ENCODE peak calls at places on chromosomes 13 and 19, in seven cellular contexts. One of them, this sample, is unnamed.

GRCh38 chr13:93558637-93559036 is 332.0 kb downstream of the GPC6 start:
- DNase-seq in progenitor cell of endocrine pancreas: no peak
- DNase-seq in fibroblast of the aortic adventitia: no peak
- DNase-seq in uterus: no peak
- DNase-seq in upper lobe of left lung: no peak
- DNase-seq in activated CD8-positive, alpha-beta T cell treated with anti-CD3 and anti-CD28 coated beads for 36 hours: no peak
- DNase-seq in mesothelial cell of epicardium: no peak
- DNase-seq in this sample: no peak

GRCh38 chr13:34623331-34623730 is 318.7 kb upstream of the NBEA start:
- DNase-seq in progenitor cell of endocrine pancreas: no peak
- DNase-seq in uterus: no peak
- DNase-seq in fibroblast of the aortic adventitia: no peak
- DNase-seq in upper lobe of left lung: no peak
- DNase-seq in mesothelial cell of epicardium: no peak
- DNase-seq in activated CD8-positive, alpha-beta T cell treated with anti-CD3 and anti-CD28 coated beads for 36 hours: no peak
- DNase-seq in this sample: no peak

GRCh38 chr19:42442833-42443232 is at the start of gene CXCL17:
- DNase-seq in mesothelial cell of epicardium: no peak
- DNase-seq in activated CD8-positive, alpha-beta T cell treated with anti-CD3 and anti-CD28 coated beads for 36 hours: no peak
- DNase-seq in fibroblast of the aortic adventitia: no peak
- DNase-seq in uterus: no peak
- DNase-seq in upper lobe of left lung: no peak
- DNase-seq in progenitor cell of endocrine pancreas: no peak
- DNase-seq in this sample: no peak

GRCh38 chr19:15631817-15632216 is 8.9 kb upstream of the CYP4F3 start:
- DNase-seq in upper lobe of left lung: no peak
- DNase-seq in progenitor cell of endocrine pancreas: no peak
- DNase-seq in mesothelial cell of epicardium: no peak
- DNase-seq in activated CD8-positive, alpha-beta T cell treated with anti-CD3 and anti-CD28 coated beads for 36 hours: peak
- DNase-seq in uterus: no peak
- DNase-seq in fibroblast of the aortic adventitia: no peak
- DNase-seq in this sample: peak

GRCh38 chr19:55340784-55341147 is 1.1 kb downstream of the KMT5C start:
- DNase-seq in fibroblast of the aortic adventitia: no peak
- DNase-seq in mesothelial cell of epicardium: no peak
- DNase-seq in progenitor cell of endocrine pancreas: peak
- DNase-seq in uterus: no peak
- DNase-seq in upper lobe of left lung: peak
- DNase-seq in activated CD8-positive, alpha-beta T cell treated with anti-CD3 and anti-CD28 coated beads for 36 hours: peak
- DNase-seq in this sample: no peak

GRCh38 chr13:51148952-51149573 is 38.0 kb upstream of the C13orf42 start:
- DNase-seq in progenitor cell of endocrine pancreas: no peak
- DNase-seq in fibroblast of the aortic adventitia: peak
- DNase-seq in uterus: peak
- DNase-seq in activated CD8-positive, alpha-beta T cell treated with anti-CD3 and anti-CD28 coated beads for 36 hours: peak
- DNase-seq in upper lobe of left lung: no peak
- DNase-seq in mesothelial cell of epicardium: no peak
- DNase-seq in this sample: no peak

GRCh38 chr13:31031482-31031881 is 99.0 kb downstream of the TEX26 start:
- DNase-seq in progenitor cell of endocrine pancreas: no peak
- DNase-seq in uterus: no peak
- DNase-seq in fibroblast of the aortic adventitia: no peak
- DNase-seq in upper lobe of left lung: no peak
- DNase-seq in activated CD8-positive, alpha-beta T cell treated with anti-CD3 and anti-CD28 coated beads for 36 hours: no peak
- DNase-seq in mesothelial cell of epicardium: no peak
- DNase-seq in this sample: no peak

GRCh38 chr13:50203256-50204083 is 188.2 kb downstream of the KCNRG start:
- DNase-seq in progenitor cell of endocrine pancreas: no peak
- DNase-seq in fibroblast of the aortic adventitia: no peak
- DNase-seq in upper lobe of left lung: no peak
- DNase-seq in uterus: no peak
- DNase-seq in mesothelial cell of epicardium: no peak
- DNase-seq in activated CD8-positive, alpha-beta T cell treated with anti-CD3 and anti-CD28 coated beads for 36 hours: no peak
- DNase-seq in this sample: no peak

GRCh38 chr19:51511353-51511752 is 9.8 kb upstream of the SIGLEC12 start:
- DNase-seq in progenitor cell of endocrine pancreas: no peak
- DNase-seq in fibroblast of the aortic adventitia: no peak
- DNase-seq in activated CD8-positive, alpha-beta T cell treated with anti-CD3 and anti-CD28 coated beads for 36 hours: peak
- DNase-seq in upper lobe of left lung: no peak
- DNase-seq in uterus: no peak
- DNase-seq in mesothelial cell of epicardium: no peak
- DNase-seq in this sample: no peak

GRCh38 chr13:44879452-44880058 is 109.7 kb downstream of the NUFIP1 start:
- DNase-seq in mesothelial cell of epicardium: no peak
- DNase-seq in activated CD8-positive, alpha-beta T cell treated with anti-CD3 and anti-CD28 coated beads for 36 hours: peak
- DNase-seq in uterus: no peak
- DNase-seq in progenitor cell of endocrine pancreas: no peak
- DNase-seq in upper lobe of left lung: no peak
- DNase-seq in fibroblast of the aortic adventitia: peak
- DNase-seq in this sample: no peak

GRCh38 chr13:80009760-80010159 is 331.2 kb downstream of the SPRY2 start:
- DNase-seq in mesothelial cell of epicardium: no peak
- DNase-seq in upper lobe of left lung: no peak
- DNase-seq in uterus: no peak
- DNase-seq in progenitor cell of endocrine pancreas: no peak
- DNase-seq in activated CD8-positive, alpha-beta T cell treated with anti-CD3 and anti-CD28 coated beads for 36 hours: no peak
- DNase-seq in fibroblast of the aortic adventitia: no peak
- DNase-seq in this sample: no peak

GRCh38 chr19:52896431-52897148 is 845 bp downstream of the ZNF320 start:
- DNase-seq in upper lobe of left lung: no peak
- DNase-seq in mesothelial cell of epicardium: no peak
- DNase-seq in uterus: peak
- DNase-seq in progenitor cell of endocrine pancreas: no peak
- DNase-seq in activated CD8-positive, alpha-beta T cell treated with anti-CD3 and anti-CD28 coated beads for 36 hours: peak
- DNase-seq in fibroblast of the aortic adventitia: peak
- DNase-seq in this sample: no peak

GRCh38 chr13:98083936-98084335 is 59.0 kb upstream of the FARP1 start:
- DNase-seq in uterus: no peak
- DNase-seq in progenitor cell of endocrine pancreas: no peak
- DNase-seq in fibroblast of the aortic adventitia: peak
- DNase-seq in upper lobe of left lung: no peak
- DNase-seq in activated CD8-positive, alpha-beta T cell treated with anti-CD3 and anti-CD28 coated beads for 36 hours: no peak
- DNase-seq in mesothelial cell of epicardium: no peak
- DNase-seq in this sample: no peak

GRCh38 chr19:19627716-19628498 is at the start of gene LPAR2:
- DNase-seq in upper lobe of left lung: peak
- DNase-seq in fibroblast of the aortic adventitia: no peak
- DNase-seq in uterus: no peak
- DNase-seq in progenitor cell of endocrine pancreas: peak
- DNase-seq in activated CD8-positive, alpha-beta T cell treated with anti-CD3 and anti-CD28 coated beads for 36 hours: peak
- DNase-seq in mesothelial cell of epicardium: peak
- DNase-seq in this sample: no peak

GRCh38 chr13:34277971-34278370 is 460.0 kb downstream of the RFC3 start:
- DNase-seq in progenitor cell of endocrine pancreas: no peak
- DNase-seq in mesothelial cell of epicardium: no peak
- DNase-seq in activated CD8-positive, alpha-beta T cell treated with anti-CD3 and anti-CD28 coated beads for 36 hours: no peak
- DNase-seq in upper lobe of left lung: no peak
- DNase-seq in uterus: no peak
- DNase-seq in fibroblast of the aortic adventitia: no peak
- DNase-seq in this sample: no peak

GRCh38 chr19:48624791-48625723 is 5.8 kb downstream of the SPHK2 start:
- DNase-seq in upper lobe of left lung: no peak
- DNase-seq in mesothelial cell of epicardium: no peak
- DNase-seq in uterus: no peak
- DNase-seq in progenitor cell of endocrine pancreas: no peak
- DNase-seq in fibroblast of the aortic adventitia: no peak
- DNase-seq in activated CD8-positive, alpha-beta T cell treated with anti-CD3 and anti-CD28 coated beads for 36 hours: no peak
- DNase-seq in this sample: no peak

GRCh38 chr13:64709079-64709478 is 2521.1 kb downstream of the PCDH9 start:
- DNase-seq in uterus: no peak
- DNase-seq in mesothelial cell of epicardium: no peak
- DNase-seq in activated CD8-positive, alpha-beta T cell treated with anti-CD3 and anti-CD28 coated beads for 36 hours: no peak
- DNase-seq in fibroblast of the aortic adventitia: no peak
- DNase-seq in upper lobe of left lung: no peak
- DNase-seq in progenitor cell of endocrine pancreas: no peak
- DNase-seq in this sample: no peak

GRCh38 chr13:33352023-33352422 is 66.5 kb upstream of the STARD13 start:
- DNase-seq in progenitor cell of endocrine pancreas: no peak
- DNase-seq in activated CD8-positive, alpha-beta T cell treated with anti-CD3 and anti-CD28 coated beads for 36 hours: no peak
- DNase-seq in mesothelial cell of epicardium: no peak
- DNase-seq in fibroblast of the aortic adventitia: no peak
- DNase-seq in uterus: no peak
- DNase-seq in upper lobe of left lung: no peak
- DNase-seq in this sample: no peak

GRCh38 chr13:102236830-102237621 is 164.8 kb downstream of the FGF14 start:
- DNase-seq in fibroblast of the aortic adventitia: no peak
- DNase-seq in progenitor cell of endocrine pancreas: no peak
- DNase-seq in uterus: no peak
- DNase-seq in activated CD8-positive, alpha-beta T cell treated with anti-CD3 and anti-CD28 coated beads for 36 hours: no peak
- DNase-seq in mesothelial cell of epicardium: no peak
- DNase-seq in upper lobe of left lung: no peak
- DNase-seq in this sample: no peak

GRCh38 chr13:114053026-114053425 is 79.2 kb upstream of the C13orf46 start:
- DNase-seq in mesothelial cell of epicardium: no peak
- DNase-seq in upper lobe of left lung: peak
- DNase-seq in activated CD8-positive, alpha-beta T cell treated with anti-CD3 and anti-CD28 coated beads for 36 hours: peak
- DNase-seq in uterus: no peak
- DNase-seq in progenitor cell of endocrine pancreas: no peak
- DNase-seq in fibroblast of the aortic adventitia: peak
- DNase-seq in this sample: no peak

GRCh38 chr19:49870309-49870901 is 3.0 kb upstream of the PNKP start:
- DNase-seq in progenitor cell of endocrine pancreas: no peak
- DNase-seq in fibroblast of the aortic adventitia: no peak
- DNase-seq in uterus: peak
- DNase-seq in mesothelial cell of epicardium: no peak
- DNase-seq in upper lobe of left lung: peak
- DNase-seq in activated CD8-positive, alpha-beta T cell treated with anti-CD3 and anti-CD28 coated beads for 36 hours: peak
- DNase-seq in this sample: no peak

GRCh38 chr19:3403489-3404323 is 37.3 kb downstream of the NFIC start:
- DNase-seq in activated CD8-positive, alpha-beta T cell treated with anti-CD3 and anti-CD28 coated beads for 36 hours: no peak
- DNase-seq in upper lobe of left lung: peak
- DNase-seq in fibroblast of the aortic adventitia: peak
- DNase-seq in progenitor cell of endocrine pancreas: no peak
- DNase-seq in uterus: peak
- DNase-seq in mesothelial cell of epicardium: no peak
- DNase-seq in this sample: peak

GRCh38 chr13:107211073-107211472 is 643.1 kb upstream of the ARGLU1 start:
- DNase-seq in upper lobe of left lung: no peak
- DNase-seq in activated CD8-positive, alpha-beta T cell treated with anti-CD3 and anti-CD28 coated beads for 36 hours: peak
- DNase-seq in mesothelial cell of epicardium: peak
- DNase-seq in fibroblast of the aortic adventitia: peak
- DNase-seq in progenitor cell of endocrine pancreas: peak
- DNase-seq in uterus: peak
- DNase-seq in this sample: no peak

GRCh38 chr19:12660980-12661379 is 5.6 kb downstream of the MAN2B1 start:
- DNase-seq in mesothelial cell of epicardium: no peak
- DNase-seq in fibroblast of the aortic adventitia: no peak
- DNase-seq in upper lobe of left lung: no peak
- DNase-seq in activated CD8-positive, alpha-beta T cell treated with anti-CD3 and anti-CD28 coated beads for 36 hours: no peak
- DNase-seq in progenitor cell of endocrine pancreas: no peak
- DNase-seq in uterus: no peak
- DNase-seq in this sample: no peak

DNA sequence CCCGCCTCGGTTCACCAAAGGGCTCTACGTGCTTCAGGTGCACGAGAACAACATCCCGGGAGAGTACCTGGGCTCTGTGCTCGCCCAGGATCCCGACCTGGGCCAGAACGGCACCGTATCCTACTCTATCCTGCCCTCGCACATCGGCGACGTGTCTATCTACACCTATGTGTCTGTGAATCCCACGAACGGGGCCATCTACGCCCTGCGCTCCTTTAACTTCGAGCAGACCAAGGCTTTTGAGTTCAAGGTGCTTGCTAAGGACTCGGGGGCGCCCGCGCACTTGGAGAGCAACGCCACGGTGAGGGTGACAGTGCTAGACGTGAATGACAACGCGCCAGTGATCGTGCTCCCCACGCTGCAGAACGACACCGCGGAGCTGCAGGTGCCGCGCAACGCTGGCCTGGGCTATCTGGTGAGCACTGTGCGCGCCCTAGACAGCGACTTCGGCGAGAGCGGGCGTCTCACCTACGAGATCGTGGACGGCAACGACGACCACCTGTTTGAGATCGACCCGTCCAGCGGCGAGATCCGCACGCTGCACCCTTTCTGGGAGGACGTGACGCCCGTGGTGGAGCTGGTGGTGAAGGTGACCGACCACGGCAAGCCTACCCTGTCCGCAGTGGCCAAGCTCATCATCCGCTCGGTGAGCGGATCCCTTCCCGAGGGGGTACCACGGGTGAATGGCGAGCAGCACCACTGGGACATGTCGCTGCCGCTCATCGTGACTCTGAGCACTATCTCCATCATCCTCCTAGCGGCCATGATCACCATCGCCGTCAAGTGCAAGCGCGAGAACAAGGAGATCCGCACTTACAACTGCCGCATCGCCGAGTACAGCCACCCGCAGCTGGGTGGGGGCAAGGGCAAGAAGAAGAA is 2.6 kb downstream of the PCDH17 start:
- DNase-seq in progenitor cell of endocrine pancreas: peak
- DNase-seq in activated CD8-positive, alpha-beta T cell treated with anti-CD3 and anti-CD28 coated beads for 36 hours: peak
- DNase-seq in fibroblast of the aortic adventitia: no peak
- DNase-seq in mesothelial cell of epicardium: no peak
- DNase-seq in upper lobe of left lung: peak
- DNase-seq in uterus: no peak
- DNase-seq in this sample: no peak
- TF ChIP-seq CTCF in progenitor cell of endocrine pancreas: peak
- TF ChIP-seq CTCF in activated CD8-positive, alpha-beta T cell treated with anti-CD3 and anti-CD28 coated beads for 36 hours: no peak
- TF ChIP-seq CTCF in fibroblast of the aortic adventitia: no peak
- TF ChIP-seq CTCF in mesothelial cell of epicardium: no peak
- TF ChIP-seq CTCF in upper lobe of left lung: no peak
- TF ChIP-seq CTCF in uterus: no peak
- TF ChIP-seq CTCF in this sample: no peak

DNA sequence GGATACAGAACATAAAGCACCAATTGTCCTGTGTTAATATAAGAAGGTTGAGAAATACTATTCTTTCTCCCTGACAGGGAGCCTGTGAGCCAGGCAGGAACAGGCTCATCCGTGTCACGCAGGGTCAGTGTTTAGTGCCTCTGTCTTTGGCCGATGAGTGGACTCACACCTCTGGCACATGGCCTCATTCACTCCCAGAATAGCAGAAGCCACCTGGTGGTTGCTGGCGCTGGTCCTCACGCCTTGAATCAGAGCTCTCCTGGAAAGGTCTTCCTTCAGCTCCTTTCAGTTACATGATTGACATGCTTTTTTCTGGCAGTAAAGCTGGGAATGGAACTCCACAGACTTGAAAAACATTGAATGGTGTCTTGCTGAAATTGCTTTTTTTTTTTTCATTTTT is 28.1 kb upstream of the SIAH3 start:
- DNase-seq in fibroblast of the aortic adventitia: no peak
- DNase-seq in activated CD8-positive, alpha-beta T cell treated with anti-CD3 and anti-CD28 coated beads for 36 hours: no peak
- DNase-seq in mesothelial cell of epicardium: no peak
- DNase-seq in upper lobe of left lung: no peak
- DNase-seq in uterus: peak
- DNase-seq in progenitor cell of endocrine pancreas: no peak
- DNase-seq in this sample: no peak
- TF ChIP-seq CTCF in fibroblast of the aortic adventitia: no peak
- TF ChIP-seq CTCF in activated CD8-positive, alpha-beta T cell treated with anti-CD3 and anti-CD28 coated beads for 36 hours: no peak
- TF ChIP-seq CTCF in mesothelial cell of epicardium: no peak
- TF ChIP-seq CTCF in upper lobe of left lung: no peak
- TF ChIP-seq CTCF in uterus: no peak
- TF ChIP-seq CTCF in progenitor cell of endocrine pancreas: peak
- TF ChIP-seq CTCF in this sample: no peak

GRCh38 chr19:7516878-7517277 is 975 bp downstream of the ZNF358 start:
- DNase-seq in activated CD8-positive, alpha-beta T cell treated with anti-CD3 and anti-CD28 coated beads for 36 hours: no peak
- DNase-seq in fibroblast of the aortic adventitia: no peak
- DNase-seq in upper lobe of left lung: no peak
- DNase-seq in uterus: no peak
- DNase-seq in progenitor cell of endocrine pancreas: no peak
- DNase-seq in mesothelial cell of epicardium: no peak
- DNase-seq in this sample: no peak
- TF ChIP-seq CTCF in activated CD8-positive, alpha-beta T cell treated with anti-CD3 and anti-CD28 coated beads for 36 hours: no peak
- TF ChIP-seq CTCF in fibroblast of the aortic adventitia: no peak
- TF ChIP-seq CTCF in upper lobe of left lung: no peak
- TF ChIP-seq CTCF in uterus: no peak
- TF ChIP-seq CTCF in progenitor cell of endocrine pancreas: no peak
- TF ChIP-seq CTCF in mesothelial cell of epicardium: no peak
- TF ChIP-seq CTCF in this sample: no peak

GRCh38 chr13:25018729-25019115 is 77.2 kb upstream of the PABPC3 start:
- DNase-seq in upper lobe of left lung: no peak
- DNase-seq in progenitor cell of endocrine pancreas: no peak
- DNase-seq in uterus: no peak
- DNase-seq in activated CD8-positive, alpha-beta T cell treated with anti-CD3 and anti-CD28 coated beads for 36 hours: no peak
- DNase-seq in fibroblast of the aortic adventitia: no peak
- DNase-seq in mesothelial cell of epicardium: no peak
- DNase-seq in this sample: no peak
- TF ChIP-seq CTCF in upper lobe of left lung: no peak
- TF ChIP-seq CTCF in progenitor cell of endocrine pancreas: no peak
- TF ChIP-seq CTCF in uterus: no peak
- TF ChIP-seq CTCF in activated CD8-positive, alpha-beta T cell treated with anti-CD3 and anti-CD28 coated beads for 36 hours: no peak
- TF ChIP-seq CTCF in fibroblast of the aortic adventitia: no peak
- TF ChIP-seq CTCF in mesothelial cell of epicardium: no peak
- TF ChIP-seq CTCF in this sample: no peak